ENCODE peak calls at places on chromosomes 11 and 22, in eight cellular contexts. N is AG10803, K is AG04449, Y is GM13977, D is fibroblast of the aortic adventitia, E is body of pancreas, X is AG04450, B is glutamatergic neuron. T is an unnamed sample.

GRCh38 chr11:95145430-95146063 is 55.9 kb downstream of the ENDOD1 start:
- DNase-seq in N (no peak), K (no peak), Y (no peak), D (no peak), E (no peak), X (no peak), B (no peak), T (no peak)

GRCh38 chr11:69908511-69909220 is 89.5 kb upstream of the FGF3 start:
- DNase-seq in N (no peak), K (no peak), Y (no peak), D (no peak), E (no peak), X (no peak), B (no peak), T (no peak)

GRCh38 chr11:31397239-31397834 is 27.7 kb downstream of the DNAJC24 start:
- DNase-seq in N (peak; percentile 13), K (no peak), Y (peak; percentile 17), D (peak; percentile 43), E (no peak), X (no peak), B (no peak), T (peak; percentile 6)

GRCh38 chr11:59226396-59226795 is 13.7 kb upstream of the MPEG1 start:
- DNase-seq in N (no peak), K (no peak), Y (no peak), D (no peak), E (no peak), X (no peak), B (no peak), T (no peak)

GRCh38 chr11:122085264-122085663 is 30.8 kb downstream of the BLID start:
- DNase-seq in N (peak; percentile 99), K (peak; percentile 81), Y (no peak), D (peak; percentile 98), E (no peak), X (peak; percentile 83), B (no peak), T (no peak)

GRCh38 chr22:42697542-42698013 is 23.1 kb downstream of the A4GALT start:
- DNase-seq in N (peak; percentile 75), K (no peak), Y (no peak), D (peak; percentile 82), E (peak; percentile 83), X (peak; percentile 44), B (no peak), T (no peak)

GRCh38 chr11:66317322-66317765 is 500 bp upstream of the CD248 start:
- DNase-seq in N (peak; percentile 76), K (no peak), Y (no peak), D (peak; percentile 72), E (no peak), X (no peak), B (peak; percentile 58), T (no peak)

GRCh38 chr11:114163830-114164401 is 104.4 kb downstream of the ZBTB16 start:
- DNase-seq in N (no peak), K (no peak), Y (no peak), D (no peak), E (peak; percentile 42), X (no peak), B (no peak), T (peak; percentile 78)

GRCh38 chr11:59756845-59757244 is 1.7 kb downstream of the STX3 start:
- DNase-seq in N (no peak), K (no peak), Y (no peak), D (peak; percentile 12), E (peak; percentile 65), X (no peak), B (no peak), T (peak; percentile 87)

DNA sequence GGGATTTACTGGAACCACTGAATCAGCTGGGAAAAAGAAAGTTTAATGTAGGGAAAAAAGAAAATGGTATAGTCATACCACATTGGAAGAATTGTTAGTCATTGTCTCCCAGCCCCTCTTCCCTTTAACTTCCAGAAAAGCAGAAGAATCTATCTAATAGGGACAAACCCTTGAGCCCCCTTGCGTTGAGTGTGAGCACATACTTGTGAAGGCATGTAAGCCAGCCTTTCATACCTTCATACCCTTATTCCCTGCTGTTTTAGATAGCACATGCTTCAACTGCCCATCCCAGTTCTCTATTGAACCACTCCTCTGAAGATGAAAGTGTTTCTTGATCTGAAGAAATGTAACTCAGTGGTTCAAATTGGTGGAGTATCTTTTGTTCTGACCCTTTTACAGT is 6.6 kb downstream of the TREH start:
- DNase-seq in N (no peak), K (no peak), Y (no peak), D (no peak), E (no peak), X (no peak), B (no peak), T (no peak)
- TF ChIP-seq CTCF in N (peak; percentile 30), K (no peak), Y (peak; percentile 16), D (peak; percentile 26), E (no peak), X (peak; percentile 18), B (no peak), T (no peak)

GRCh38 chr11:9529333-9529648 is 44.2 kb upstream of the WEE1 start:
- DNase-seq in N (no peak), K (no peak), Y (no peak), D (peak; percentile 56), E (peak; percentile 59), X (no peak), B (peak; percentile 18), T (no peak)

GRCh38 chr11:9528573-9529332 is 44.7 kb upstream of the WEE1 start:
- DNase-seq in N (no peak), K (no peak), Y (no peak), D (no peak), E (no peak), X (no peak), B (no peak), T (no peak)

GRCh38 chr11:9528141-9528511 is 45.3 kb upstream of the WEE1 start:
- DNase-seq in N (no peak), K (no peak), Y (no peak), D (no peak), E (no peak), X (no peak), B (no peak), T (no peak)

GRCh38 chr11:9530901-9531625 is 42.4 kb upstream of the WEE1 start:
- DNase-seq in N (no peak), K (no peak), Y (no peak), D (no peak), E (no peak), X (no peak), B (no peak), T (no peak)

DNA sequence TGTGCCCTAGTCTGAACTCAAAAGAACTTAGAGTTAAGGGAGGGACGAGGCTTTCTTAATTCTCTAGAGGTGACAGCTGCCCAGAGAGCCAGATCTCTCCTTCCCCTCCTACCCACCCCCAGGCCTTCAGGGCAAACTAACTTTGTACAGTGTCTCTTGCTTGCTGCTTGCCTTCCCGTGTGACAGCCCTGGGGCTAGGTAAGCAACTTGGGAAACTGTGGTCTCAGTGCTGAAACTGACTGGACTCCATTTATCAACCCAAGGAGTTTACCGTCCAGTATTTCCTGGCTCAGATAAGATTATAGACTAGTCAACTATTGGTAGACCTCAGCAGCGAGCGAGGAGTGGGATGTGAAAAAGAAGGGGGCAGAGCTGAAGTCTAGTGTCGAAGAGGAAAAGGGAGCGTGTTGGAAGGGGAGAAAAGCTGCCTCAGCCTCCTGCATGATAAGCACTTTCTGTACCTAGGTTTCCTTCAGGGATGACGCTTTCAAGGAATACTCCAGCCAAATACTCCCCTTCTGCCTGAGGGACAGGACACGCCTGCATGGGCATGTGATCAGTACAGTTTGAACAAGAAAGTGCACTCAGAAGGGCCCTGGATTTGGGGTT is 43.3 kb upstream of the WEE1 start:
- DNase-seq in N (no peak), K (no peak), Y (no peak), D (no peak), E (no peak), X (no peak), B (no peak), T (no peak)
- TF ChIP-seq CTCF in N (no peak), K (no peak), Y (no peak), D (no peak), E (no peak), X (no peak), B (no peak), T (no peak)

DNA sequence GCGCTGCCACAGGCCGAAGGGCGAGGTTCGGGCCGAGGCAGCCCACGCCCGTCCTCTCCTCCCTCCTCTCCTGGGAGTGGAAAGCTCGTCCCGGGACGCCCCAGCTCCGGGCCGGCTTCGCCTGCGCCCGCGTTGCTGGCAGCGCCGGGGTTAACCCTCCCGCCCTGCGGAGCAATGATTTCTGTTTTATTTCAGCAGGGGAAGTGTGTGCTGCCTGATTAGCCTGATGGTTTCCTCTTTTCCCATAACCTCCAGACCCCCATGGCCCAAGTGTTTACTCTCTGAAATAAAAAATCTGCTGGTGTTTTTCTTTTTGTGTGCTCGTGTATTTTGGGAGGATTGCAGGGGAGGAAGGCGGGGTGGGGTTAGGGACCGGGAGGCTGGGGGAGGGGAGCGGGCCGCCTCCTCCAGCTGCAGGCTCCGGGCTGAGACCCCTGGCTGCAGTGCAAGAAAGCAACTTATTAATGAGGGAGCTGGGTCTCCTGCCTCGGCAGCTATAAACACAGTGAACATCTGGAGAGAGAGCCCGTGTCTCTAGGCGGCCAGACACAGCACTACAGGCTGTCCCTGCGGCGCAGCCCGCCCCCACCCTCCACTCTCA is 38.6 kb downstream of the ETS1 start:
- DNase-seq in N (no peak), K (no peak), Y (peak; percentile 45), D (no peak), E (peak; percentile 38), X (no peak), B (peak; percentile 29), T (no peak)
- TF ChIP-seq CTCF in N (no peak), K (no peak), Y (no peak), D (no peak), E (no peak), X (no peak), B (no peak), T (no peak)

GRCh38 chr22:41469218-41469851 is 418 bp downstream of the ACO2 start:
- DNase-seq in N (no peak), K (no peak), Y (no peak), D (no peak), E (no peak), X (no peak), B (no peak), T (no peak)
- TF ChIP-seq CTCF in N (no peak), K (no peak), Y (no peak), D (no peak), E (no peak), X (no peak), B (no peak), T (no peak)

GRCh38 chr11:64304316-64305072 is 830 bp upstream of the ESRRA start:
- DNase-seq in N (peak; percentile 87), K (no peak), Y (peak; percentile 88), D (peak; percentile 90), E (peak; percentile 92), X (peak; percentile 78), B (peak; percentile 98), T (no peak)

GRCh38 chr11:64304032-64304315 is 1.4 kb upstream of the ESRRA start:
- DNase-seq in N (no peak), K (no peak), Y (no peak), D (no peak), E (no peak), X (no peak), B (no peak), T (no peak)

GRCh38 chr11:64305691-64306562 is 603 bp downstream of the ESRRA start:
- DNase-seq in N (peak; percentile 21), K (no peak), Y (peak; percentile 57), D (no peak), E (peak; percentile 83), X (no peak), B (peak; percentile 67), T (peak; percentile 44)

GRCh38 chr11:64306563-64306875 is 1.2 kb downstream of the ESRRA start:
- DNase-seq in N (no peak), K (no peak), Y (no peak), D (no peak), E (no peak), X (no peak), B (no peak), T (no peak)

GRCh38 chr11:64305075-64305690 is at the start of gene ESRRA:
- DNase-seq in N (peak; percentile 94), K (peak; percentile 56), Y (peak; percentile 100), D (peak; percentile 94), E (peak; percentile 100), X (peak; percentile 90), B (peak; percentile 100), T (peak; percentile 86)
- TF ChIP-seq CTCF in N (no peak), K (no peak), Y (no peak), D (no peak), E (no peak), X (no peak), B (no peak), T (no peak)